ENCODE peak calls at places on chromosomes 13 and 19, in six cellular contexts. J, E, A, V, Z and U are unnamed samples.

GRCh38 chr13:98022210-98022609 is 68.7 kb downstream of the IPO5 start:
- DNase-seq in J (no peak), V (no peak), A (peak), Z (peak), E (peak), U (peak)

GRCh38 chr19:35513231-35513974 is at the start of gene DMKN:
- DNase-seq in J (no peak), E (peak), A (peak), V (no peak), Z (peak), U (peak)

GRCh38 chr19:40274585-40275544 is 10.3 kb downstream of the AKT2 start:
- DNase-seq in J (no peak), A (no peak), V (no peak), E (no peak), Z (no peak), U (no peak)

GRCh38 chr19:45640849-45641273 is 1.7 kb upstream of the EML2 start:
- DNase-seq in Z (no peak), V (no peak), E (no peak), J (peak), A (no peak), U (peak)

GRCh38 chr13:75550159-75550567 is 572 bp downstream of the UCHL3 start:
- DNase-seq in E (peak), J (peak), A (peak), V (no peak), Z (peak), U (peak)

GRCh38 chr19:27974082-27974513 is 1238.9 kb downstream of the UQCRFS1 start:
- DNase-seq in Z (peak), J (peak), A (no peak), E (peak), V (peak), U (no peak)

GRCh38 chr19:35959040-35959967 is 23.1 kb downstream of the LRFN3 start:
- DNase-seq in E (peak), J (peak), Z (no peak), V (no peak), A (no peak), U (no peak)

GRCh38 chr13:39023761-39024160 is 14.1 kb downstream of the PROSER1 start:
- DNase-seq in Z (no peak), E (no peak), V (no peak), A (peak), J (no peak), U (peak)

GRCh38 chr19:29677001-29677781 is 11.9 kb downstream of the PLEKHF1 start:
- DNase-seq in E (no peak), A (no peak), Z (no peak), J (no peak), V (no peak), U (no peak)

GRCh38 chr19:50430888-50431342 is 1.8 kb upstream of the MYBPC2 start:
- DNase-seq in A (no peak), V (no peak), E (peak), J (peak), Z (no peak), U (no peak)

GRCh38 chr19:19259741-19260140 is 13.4 kb downstream of the TM6SF2 start:
- DNase-seq in Z (peak), A (peak), J (peak), V (no peak), E (peak), U (peak)

GRCh38 chr19:45496349-45496953 is 396 bp downstream of the RTN2 start:
- DNase-seq in E (peak), V (peak), J (peak), Z (no peak), A (no peak), U (no peak)

GRCh38 chr13:20192470-20193141 is at the start of gene GJB2:
- DNase-seq in Z (no peak), A (no peak), E (peak), J (peak), V (no peak), U (peak)

GRCh38 chr19:43765109-43765876 is 10.5 kb upstream of the SMG9 start:
- DNase-seq in Z (peak), V (no peak), J (no peak), A (peak), E (peak), U (peak)

GRCh38 chr19:18170714-18171255 is 2.8 kb upstream of the IFI30 start:
- DNase-seq in Z (no peak), E (no peak), V (no peak), J (no peak), A (no peak), U (no peak)

GRCh38 chr13:19888799-19889198 is 25.4 kb upstream of the ZMYM5 start:
- DNase-seq in Z (peak), V (no peak), J (no peak), A (peak), E (peak), U (peak)

GRCh38 chr19:18832331-18833140 is 777 bp downstream of the UPF1 start:
- DNase-seq in E (peak), Z (no peak), V (peak), A (no peak), J (peak), U (peak)

GRCh38 chr19:5205388-5205787 is 135.2 kb downstream of the PTPRS start:
- DNase-seq in A (no peak), J (no peak), Z (no peak), E (no peak), V (no peak), U (no peak)

GRCh38 chr19:27772059-27772458 is 1440.9 kb downstream of the UQCRFS1 start:
- DNase-seq in J (no peak), A (no peak), V (no peak), E (no peak), Z (no peak), U (no peak)

GRCh38 chr13:43307221-43307920 is 284.0 kb downstream of the DNAJC15 start:
- DNase-seq in J (no peak), A (no peak), Z (no peak), V (no peak), E (peak), U (no peak)

GRCh38 chr19:18397242-18398202 is at the start of gene LRRC25:
- DNase-seq in Z (no peak), E (no peak), V (peak), A (no peak), J (peak), U (no peak)

GRCh38 chr13:20901668-20902437 is 693 bp downstream of the XPO4 start:
- DNase-seq in A (peak), V (no peak), E (peak), J (peak), Z (peak), U (peak)

GRCh38 chr19:459724-460511 is 915 bp downstream of the SHC2 start:
- DNase-seq in E (peak), V (peak), A (peak), Z (peak), J (peak), U (no peak)

GRCh38 chr19:23403581-23404324 is 8.5 kb upstream of the ZNF91 start:
- DNase-seq in A (no peak), Z (no peak), V (no peak), J (peak), E (no peak), U (no peak)

GRCh38 chr19:17460372-17461230 is at the start of gene NXNL1:
- DNase-seq in E (no peak), Z (no peak), V (no peak), J (no peak), A (no peak), U (no peak)

GRCh38 chr13:113741101-113741731 is 17.8 kb upstream of the TMEM255B start:
- DNase-seq in A (no peak), V (no peak), J (no peak), Z (peak), E (no peak), U (no peak)

GRCh38 chr19:19552811-19553210 is 14.7 kb downstream of the CILP2 start:
- DNase-seq in J (peak), A (no peak), E (peak), V (no peak), Z (peak), U (no peak)

GRCh38 chr19:55590621-55591020 is 8.7 kb downstream of the FIZ1 start:
- DNase-seq in E (peak), Z (no peak), J (peak), A (no peak), V (no peak), U (no peak)

GRCh38 chr13:112812306-112813034 is 122.6 kb downstream of the ATP11A start:
- DNase-seq in V (no peak), A (no peak), J (no peak), Z (no peak), E (no peak), U (no peak)

GRCh38 chr13:106917024-106917491 is 349.1 kb upstream of the ARGLU1 start:
- DNase-seq in J (peak), Z (no peak), V (no peak), A (no peak), E (no peak), U (no peak)

GRCh38 chr19:42965204-42965603 is 28.2 kb upstream of the PSG7 start:
- DNase-seq in E (peak), J (no peak), Z (peak), V (no peak), A (peak), U (peak)

GRCh38 chr19:29610574-29611271 is 4.6 kb downstream of the POP4 start:
- DNase-seq in A (peak), E (peak), Z (peak), J (peak), V (peak), U (peak)

GRCh38 chr19:19077103-19077502 is 13.3 kb downstream of the SLC25A42 start:
- DNase-seq in E (no peak), A (no peak), Z (no peak), V (no peak), J (no peak), U (no peak)

GRCh38 chr19:50414850-50415660 is 3.7 kb upstream of the SPIB start:
- DNase-seq in E (peak), V (peak), A (peak), J (peak), Z (peak), U (peak)

GRCh38 chr19:54451331-54451871 is 2.4 kb downstream of the LENG8 start:
- DNase-seq in J (no peak), Z (peak), V (no peak), A (no peak), E (peak), U (no peak)

GRCh38 chr19:4352701-4353121 is 9.3 kb downstream of the MPND start:
- DNase-seq in J (peak), Z (peak), V (peak), A (peak), E (peak), U (no peak)

GRCh38 chr13:96575423-96576320 is 418.6 kb downstream of the OXGR1 start:
- DNase-seq in A (no peak), Z (no peak), V (no peak), E (peak), J (no peak), U (no peak)

DNA sequence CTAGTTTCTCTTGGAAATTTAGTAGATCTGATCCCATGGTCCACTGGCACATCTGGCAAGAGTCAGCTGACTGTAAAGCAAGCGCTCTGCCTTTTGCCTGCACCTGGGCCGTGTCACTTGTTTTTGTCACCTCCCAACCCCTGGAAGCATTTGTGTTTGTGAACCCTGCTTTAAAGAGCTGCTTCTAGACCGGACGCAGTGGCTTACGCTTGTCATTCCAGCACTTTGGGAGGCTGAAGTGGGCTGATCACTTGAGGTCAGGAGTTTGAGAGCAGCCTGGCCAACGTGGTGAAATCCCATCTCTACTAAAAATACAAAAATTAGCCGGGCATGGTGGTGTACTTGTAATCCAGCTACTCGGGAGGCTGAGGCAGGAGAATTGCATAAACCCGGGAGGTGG is 2.1 kb downstream of the CLPP start:
- DNase-seq in Z (no peak), A (no peak), J (no peak), E (no peak), V (no peak), U (no peak)
- H3K27ac ChIP-seq in Z (no peak), A (no peak), J (no peak), E (no peak), V (no peak), U (no peak)

DNA sequence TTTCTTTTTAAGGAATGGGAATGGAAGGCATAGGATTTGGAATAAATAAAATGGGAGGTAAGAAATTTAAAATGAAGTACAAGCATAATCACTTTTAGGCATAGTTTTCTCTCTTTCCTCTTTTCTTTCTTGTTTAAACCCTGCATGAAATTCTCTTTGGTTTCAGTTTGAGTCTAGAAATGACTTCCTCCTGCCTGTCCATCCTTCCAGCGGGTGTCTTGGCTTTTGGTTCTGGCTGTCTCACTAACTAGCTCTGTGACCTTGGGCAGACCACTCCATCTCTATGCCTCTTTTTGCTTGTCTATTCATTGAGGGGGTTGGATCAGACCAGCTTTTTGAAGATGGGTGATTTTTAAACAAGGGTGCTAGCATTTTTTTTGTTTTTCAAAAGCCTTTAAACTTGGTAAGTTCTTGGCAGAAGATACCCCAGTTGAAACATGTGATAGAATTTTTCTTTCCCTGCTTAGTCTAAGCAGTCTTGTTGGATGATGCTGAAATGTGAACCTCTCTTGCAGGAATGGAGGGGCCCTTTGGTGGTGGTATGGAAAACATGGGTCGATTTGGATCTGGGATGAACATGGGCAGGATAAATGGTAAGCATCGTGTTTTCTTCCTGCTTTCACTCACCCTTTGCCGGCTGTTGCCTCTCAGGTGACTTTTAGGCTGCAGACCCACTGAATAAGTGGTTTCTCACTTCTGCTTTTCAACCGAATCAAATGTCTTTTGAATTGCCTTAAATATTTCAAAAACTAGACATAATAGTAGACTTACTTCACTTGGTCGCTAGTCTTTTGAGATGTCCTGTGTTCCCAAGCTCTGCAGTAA is 28.6 kb downstream of the PRAM1 start:
- DNase-seq in J (no peak), V (no peak), Z (no peak), A (no peak), E (no peak), U (no peak)
- H3K4me2 ChIP-seq in J (no peak), V (no peak), Z (no peak), A (no peak), E (no peak), U (no peak)

GRCh38 chr13:48586591-48587103 is 53.8 kb upstream of the RCBTB2 start:
- DNase-seq in J (no peak), A (peak), Z (peak), E (peak), V (no peak), U (no peak)
- H3K9ac ChIP-seq in J (no peak), A (no peak), Z (no peak), E (no peak), V (no peak), U (no peak)

DNA sequence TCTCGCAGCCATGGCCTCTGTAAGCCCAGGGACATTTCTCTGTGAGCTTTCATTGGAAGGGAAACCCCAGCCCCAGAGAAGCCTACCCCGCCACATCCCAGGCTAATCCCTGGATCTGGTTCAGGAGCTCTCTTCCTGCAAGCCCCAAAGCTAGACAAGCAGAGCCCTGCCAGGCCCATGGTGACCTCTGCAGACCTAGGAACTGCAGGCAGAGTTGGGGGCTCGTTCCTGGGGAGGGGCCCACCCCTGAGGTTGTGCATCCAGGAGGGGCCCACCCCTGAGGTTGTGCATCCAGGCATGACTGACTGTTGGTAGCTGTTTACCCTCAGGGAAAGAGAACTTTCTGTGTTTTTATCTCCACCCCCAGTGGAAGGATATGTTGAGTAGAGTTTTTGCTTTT is 21.8 kb downstream of the KCTD15 start:
- DNase-seq in V (no peak), J (no peak), A (no peak), Z (no peak), E (no peak), U (no peak)
- H3K27ac ChIP-seq in V (no peak), J (no peak), A (no peak), Z (no peak), E (no peak), U (no peak)

GRCh38 chr19:3042545-3043267 is 13.6 kb upstream of the TLE2 start:
- DNase-seq in Z (no peak), E (no peak), J (no peak), A (no peak), V (no peak), U (no peak)
- H3K4me2 ChIP-seq in Z (peak), E (no peak), J (peak), A (no peak), V (no peak), U (no peak)

GRCh38 chr19:31226536-31226935 is 122.7 kb downstream of the TSHZ3 start:
- DNase-seq in V (no peak), Z (peak), E (no peak), A (no peak), J (no peak), U (no peak)

GRCh38 chr19:31220540-31220939 is 128.7 kb downstream of the TSHZ3 start:
- DNase-seq in A (no peak), E (no peak), V (no peak), J (peak), Z (no peak), U (peak)

GRCh38 chr19:31223805-31224534 is 125.3 kb downstream of the TSHZ3 start:
- DNase-seq in J (no peak), Z (peak), E (peak), A (peak), V (no peak), U (no peak)
- H3K9ac ChIP-seq in J (no peak), Z (peak), E (peak), A (no peak), V (no peak), U (no peak)

GRCh38 chr19:8513687-8514504 is at the start of gene ZNF414:
- DNase-seq in Z (peak), E (peak), J (peak), A (peak), V (peak), U (peak)

GRCh38 chr19:8515317-8515716 is 1.4 kb upstream of the ZNF414 start:
- DNase-seq in E (no peak), Z (no peak), V (no peak), A (no peak), J (no peak), U (no peak)

GRCh38 chr19:8517551-8518442 is 3.8 kb upstream of the ZNF414 start:
- DNase-seq in J (no peak), E (peak), Z (no peak), V (no peak), A (no peak), U (no peak)

GRCh38 chr19:8519388-8519787 is 5.4 kb upstream of the ZNF414 start:
- DNase-seq in Z (no peak), J (no peak), A (no peak), E (no peak), V (no peak), U (no peak)

GRCh38 chr19:8518536-8518935 is 4.6 kb upstream of the ZNF414 start:
- DNase-seq in Z (no peak), E (no peak), J (no peak), V (no peak), A (no peak), U (no peak)
- H3K27ac ChIP-seq in Z (no peak), E (peak), J (no peak), V (no peak), A (no peak), U (no peak)

DNA sequence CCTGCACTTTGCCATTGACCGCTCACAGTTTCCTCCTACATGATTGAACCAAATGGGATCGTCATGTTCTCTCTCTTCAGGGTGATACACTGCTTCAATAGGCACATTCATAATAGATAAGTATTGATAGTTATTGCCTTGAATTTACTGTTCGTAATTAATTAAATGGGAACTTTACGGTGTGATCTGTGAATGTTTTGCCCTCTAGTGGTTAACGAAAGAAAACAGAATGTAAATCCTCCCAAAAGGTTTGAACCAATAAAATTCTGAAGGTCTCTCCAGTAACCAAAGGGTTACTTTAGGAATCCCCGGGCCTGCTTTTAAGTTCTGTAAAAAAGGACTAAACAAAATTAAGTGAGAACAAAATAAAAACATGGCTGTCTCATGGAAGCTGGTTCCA is 389.3 kb downstream of the DACH1 start:
- DNase-seq in E (no peak), J (peak), A (no peak), Z (peak), V (no peak), U (no peak)
- H3K4me2 ChIP-seq in E (no peak), J (no peak), A (no peak), Z (no peak), V (no peak), U (no peak)